ENCODE peak calls at places on chromosomes 6 and 20, in nine cellular contexts. S, G, C, U, Q, O, P, E and K are unnamed samples.

GRCh38 chr6:135311446-135312200 is 130.5 kb downstream of the MYB start:
- DNase-seq in S (no peak), G (no peak), C (peak; percentile 62), U (no peak), Q (no peak), O (no peak), P (no peak), E (no peak), K (no peak)

GRCh38 chr20:56924976-56925695 is 296.0 kb downstream of the TFAP2C start:
- DNase-seq in S (no peak), G (peak; percentile 54), C (no peak), U (no peak), Q (peak; percentile 29), O (no peak), P (peak; percentile 42), E (peak; percentile 85), K (peak; percentile 99)

GRCh38 chr6:46305833-46306232 is 135.1 kb upstream of the ENPP5 start:
- DNase-seq in S (peak; percentile 38), G (no peak), C (no peak), U (peak; percentile 25), Q (no peak), O (no peak), P (no peak), E (no peak), K (no peak)

GRCh38 chr6:125546827-125547226 is 202.6 kb upstream of the HEY2 start:
- DNase-seq in S (no peak), G (peak; percentile 28), C (no peak), U (peak; percentile 14), Q (no peak), O (peak; percentile 13), P (no peak), E (peak; percentile 27), K (no peak)

GRCh38 chr20:22575087-22575721 is 9.2 kb downstream of the FOXA2 start:
- DNase-seq in S (no peak), G (no peak), C (no peak), U (peak; percentile 59), Q (no peak), O (no peak), P (no peak), E (no peak), K (peak; percentile 55)

GRCh38 chr20:51326241-51326819 is 216.2 kb downstream of the NFATC2 start:
- DNase-seq in S (peak; percentile 51), G (peak; percentile 46), C (peak; percentile 10), U (no peak), Q (peak; percentile 71), O (peak; percentile 54), P (peak; percentile 52), E (peak; percentile 84), K (peak; percentile 82)

GRCh38 chr6:142725024-142725770 is 219.8 kb downstream of the HIVEP2 start:
- DNase-seq in S (no peak), G (no peak), C (no peak), U (no peak), Q (no peak), O (no peak), P (no peak), E (no peak), K (no peak)

GRCh38 chr20:22974354-22974753 is 60.8 kb upstream of the SSTR4 start:
- DNase-seq in S (no peak), G (peak; percentile 52), C (peak; percentile 2), U (peak; percentile 48), Q (peak; percentile 30), O (peak; percentile 18), P (no peak), E (peak; percentile 65), K (peak; percentile 37)

GRCh38 chr6:21163110-21163837 is 430.3 kb upstream of the SOX4 start:
- DNase-seq in S (no peak), G (peak; percentile 35), C (no peak), U (peak; percentile 35), Q (no peak), O (peak; percentile 6), P (no peak), E (no peak), K (no peak)

GRCh38 chr20:58959652-58960051 is 21.4 kb upstream of the NELFCD start:
- DNase-seq in S (peak; percentile 41), G (no peak), C (no peak), U (no peak), Q (no peak), O (no peak), P (no peak), E (no peak), K (no peak)

GRCh38 chr6:79687759-79688158 is 56.6 kb downstream of the SH3BGRL2 start:
- DNase-seq in S (no peak), G (no peak), C (no peak), U (no peak), Q (peak; percentile 18), O (no peak), P (no peak), E (no peak), K (peak; percentile 30)

GRCh38 chr6:54473328-54473727 is 165.1 kb downstream of the TINAG start:
- DNase-seq in S (no peak), G (no peak), C (no peak), U (peak; percentile 89), Q (no peak), O (no peak), P (no peak), E (peak; percentile 43), K (no peak)

GRCh38 chr20:43963872-43964791 is 49.5 kb downstream of the TOX2 start:
- DNase-seq in S (peak; percentile 68), G (peak; percentile 66), C (no peak), U (peak; percentile 56), Q (no peak), O (no peak), P (no peak), E (no peak), K (no peak)

GRCh38 chr20:4117341-4117740 is 102.0 kb upstream of the RNF24 start:
- DNase-seq in S (no peak), G (no peak), C (no peak), U (no peak), Q (no peak), O (no peak), P (no peak), E (no peak), K (no peak)

GRCh38 chr20:9517297-9518134 is 3.1 kb downstream of the LAMP5 start:
- DNase-seq in S (peak; percentile 19), G (no peak), C (no peak), U (no peak), Q (no peak), O (no peak), P (no peak), E (peak; percentile 48), K (no peak)

DNA sequence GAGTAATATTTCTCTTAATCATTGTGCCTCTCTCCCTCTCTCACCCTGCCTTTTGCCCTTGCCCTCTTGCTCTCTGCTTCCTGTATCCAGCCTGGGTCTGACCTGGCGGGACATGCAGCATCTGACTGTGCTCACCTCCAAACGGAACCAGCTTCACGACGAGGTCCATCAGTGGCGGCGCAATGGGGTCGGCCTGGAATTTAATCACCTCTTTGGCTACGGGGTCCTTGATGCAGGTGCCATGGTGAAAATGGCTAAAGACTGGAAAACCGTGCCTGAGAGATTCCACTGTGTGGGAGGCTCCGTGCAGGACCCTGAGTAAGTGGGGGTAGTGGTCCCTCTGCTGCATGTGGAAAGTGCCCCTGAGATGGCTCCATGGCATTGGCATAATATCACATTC is 65.9 kb downstream of the BFSP1 start:
- DNase-seq in S (no peak), G (no peak), C (no peak), U (no peak), Q (no peak), O (no peak), P (no peak), E (no peak), K (no peak)
- H2AFZ ChIP-seq in S (no peak overlapping the region), G (no peak overlapping the region), C (no peak overlapping the region), U (no peak overlapping the region), Q (no peak overlapping the region), O (no peak overlapping the region), P (no peak overlapping the region), E (no peak overlapping the region), K (no peak overlapping the region)

GRCh38 chr6:128256100-128256499 is 264.3 kb downstream of the PTPRK start:
- DNase-seq in S (no peak), G (no peak), C (no peak), U (no peak), Q (peak; percentile 7), O (no peak), P (no peak), E (no peak), K (no peak)

GRCh38 chr6:128259735-128260685 is 260.4 kb downstream of the PTPRK start:
- DNase-seq in S (peak; percentile 36), G (peak; percentile 33), C (no peak), U (no peak), Q (no peak), O (no peak), P (no peak), E (no peak), K (no peak)

DNA sequence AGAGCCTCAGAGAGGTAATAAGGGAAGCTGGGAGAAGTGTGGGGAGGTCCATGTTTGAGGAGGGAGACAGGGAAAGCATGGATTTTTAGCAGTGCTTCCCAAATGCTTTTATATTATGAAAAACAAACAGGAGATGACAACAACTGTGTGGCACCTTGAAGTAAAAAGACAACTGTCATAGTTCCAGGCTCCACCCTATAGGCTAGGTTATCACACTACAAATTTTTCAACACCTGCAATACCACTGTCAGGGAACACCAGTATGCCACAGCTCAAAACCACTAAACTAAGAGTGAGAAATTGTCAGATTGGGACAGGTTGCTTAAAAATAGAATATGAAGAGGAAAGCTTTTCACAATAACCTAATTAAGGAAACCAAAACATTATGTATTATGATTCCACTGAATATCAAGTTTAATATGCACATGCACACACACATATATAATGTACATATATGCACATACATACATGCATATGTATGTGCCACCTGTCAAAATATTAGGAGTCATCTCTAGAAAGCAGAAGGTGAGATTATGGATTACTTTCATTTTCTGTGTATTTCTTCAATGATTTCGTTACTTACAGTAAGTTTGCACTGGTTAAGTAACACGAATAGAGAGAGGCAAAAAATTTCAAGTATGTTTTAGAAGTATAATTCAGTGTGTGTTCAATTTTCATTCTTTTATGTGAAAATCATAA is 261.2 kb downstream of the PTPRK start:
- DNase-seq in S (peak; percentile 56), G (peak; percentile 21), C (no peak), U (no peak), Q (no peak), O (no peak), P (no peak), E (no peak), K (no peak)
- H3K4me3 ChIP-seq in S (peak overlapping the region; percentile 50), G (peak overlapping the region; percentile 68), C (no peak overlapping the region), U (no peak overlapping the region), Q (no peak overlapping the region), O (no peak overlapping the region), P (no peak overlapping the region), E (no peak overlapping the region), K (no peak overlapping the region)

GRCh38 chr6:75893058-75893775 is 144.2 kb downstream of the MYO6 start:
- DNase-seq in S (peak; percentile 62), G (peak; percentile 81), C (peak; percentile 64), U (peak; percentile 78), Q (peak; percentile 86), O (peak; percentile 63), P (peak; percentile 51), E (peak; percentile 87), K (peak; percentile 79)
- TF ChIP-seq EZH2phosphoT487 in S (no peak), G (no peak), C (no peak), U (no peak), Q (no peak), O (no peak), P (no peak), E (no peak), K (no peak)

DNA sequence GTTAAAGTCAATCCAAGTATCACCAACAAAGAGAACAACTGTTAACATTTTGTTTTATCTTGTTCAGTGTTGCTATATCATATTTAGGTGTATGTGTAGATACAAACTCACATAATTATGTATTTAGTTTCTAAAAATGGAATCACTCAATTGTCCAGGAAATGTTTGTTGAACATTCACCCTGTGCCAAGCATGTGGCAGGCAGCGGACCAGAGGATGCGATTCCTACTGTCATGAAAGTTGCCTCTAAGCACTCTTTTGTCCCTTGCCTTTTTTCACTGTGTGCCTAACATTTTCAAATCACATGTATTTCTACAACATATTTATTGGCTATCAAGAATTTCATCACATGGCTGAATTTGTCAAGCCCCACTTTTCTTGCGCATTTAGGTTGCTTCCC is 16.9 kb upstream of the TGM2 start:
- DNase-seq in S (no peak), G (no peak), C (no peak), U (no peak), Q (no peak), O (no peak), P (no peak), E (no peak), K (no peak)
- H2AFZ ChIP-seq in S (no peak overlapping the region), G (no peak overlapping the region), C (no peak overlapping the region), U (no peak overlapping the region), Q (no peak overlapping the region), O (no peak overlapping the region), P (no peak overlapping the region), E (no peak overlapping the region), K (no peak overlapping the region)